ENCODE peak calls at places on chromosome 1, in eight cellular contexts. U is stomach, S is colonic mucosa, D is heart left ventricle, G is left lung, F is ovary, J is Peyer's patch, I is spleen. M is an unnamed sample.

GRCh38 chr1:233394860-233395717 is 67.6 kb downstream of the MAP3K21 start:
- DNase-seq in D (no peak), F (no peak), S (peak; percentile 32), I (no peak), G (no peak), U (no peak), J (no peak), M (no peak)

GRCh38 chr1:47196622-47197021 is 6.8 kb upstream of the PDZK1IP1 start:
- DNase-seq in D (no peak), U (no peak), F (no peak), I (peak; percentile 50), G (no peak), J (no peak), S (no peak), M (peak; percentile 23)

GRCh38 chr1:14742181-14742980 is 143.9 kb downstream of the KAZN start:
- DNase-seq in G (no peak), F (no peak), I (no peak), S (no peak), J (no peak), D (no peak), U (no peak), M (no peak)

GRCh38 chr1:171610385-171610784 is 11.7 kb upstream of the MYOCOS start:
- DNase-seq in J (no peak), U (no peak), F (no peak), G (no peak), S (no peak), D (no peak), I (no peak), M (no peak)

GRCh38 chr1:241362350-241362749 is 5.3 kb upstream of the RGS7 start:
- DNase-seq in J (no peak), F (no peak), G (no peak), D (no peak), I (no peak), S (no peak), U (no peak), M (no peak)

GRCh38 chr1:118988186-118989005 is at the start of gene TBX15:
- DNase-seq in J (no peak), D (no peak), I (no peak), U (no peak), S (no peak), G (no peak), F (no peak), M (no peak)

GRCh38 chr1:115098979-115099692 is 9.8 kb upstream of the TSPAN2 start:
- DNase-seq in F (no peak), D (no peak), U (peak; percentile 52), G (no peak), S (peak; percentile 65), J (peak; percentile 69), I (peak; percentile 88), M (peak; percentile 59)

GRCh38 chr1:5742801-5743200 is 249.4 kb downstream of the NPHP4 start:
- DNase-seq in U (no peak), S (no peak), D (no peak), I (peak; percentile 63), F (no peak), J (no peak), G (peak; percentile 66), M (peak; percentile 9)

GRCh38 chr1:157369808-157370521 is 182.3 kb downstream of the FCRL5 start:
- DNase-seq in U (peak; percentile 39), S (peak; percentile 79), J (peak; percentile 48), D (no peak), G (no peak), F (no peak), I (no peak), M (peak; percentile 86)

GRCh38 chr1:27536767-27537166 is 46.8 kb upstream of the WASF2 start:
- DNase-seq in U (no peak), I (no peak), J (no peak), D (peak; percentile 75), G (no peak), F (peak; percentile 84), S (no peak), M (no peak)

GRCh38 chr1:220432408-220432807 is 95.5 kb upstream of the MARK1 start:
- DNase-seq in I (no peak), F (no peak), U (no peak), J (no peak), D (no peak), S (no peak), G (no peak), M (no peak)

GRCh38 chr1:211352985-211353515 is 26.4 kb downstream of the TRAF5 start:
- DNase-seq in U (peak; percentile 72), S (peak; percentile 78), F (no peak), G (no peak), D (no peak), J (peak; percentile 83), I (peak; percentile 92), M (peak; percentile 48)

GRCh38 chr1:194056169-194056568 is 869.8 kb upstream of the B3GALT2 start:
- DNase-seq in U (no peak), I (no peak), S (no peak), D (no peak), G (no peak), J (no peak), F (no peak), M (no peak)

GRCh38 chr1:41282679-41283317 is 40.7 kb upstream of the SCMH1 start:
- DNase-seq in I (no peak), G (no peak), D (no peak), S (no peak), J (no peak), F (peak; percentile 63), U (peak; percentile 34), M (peak; percentile 41)

GRCh38 chr1:109877320-109877771 is 33.3 kb upstream of the CSF1 start:
- DNase-seq in J (no peak), D (peak; percentile 65), S (no peak), F (peak; percentile 79), U (peak; percentile 45), I (no peak), G (peak; percentile 78), M (peak; percentile 78)

GRCh38 chr1:205769641-205770365 is 5.5 kb downstream of the RAB29 start:
- DNase-seq in D (no peak), I (no peak), F (no peak), U (no peak), J (no peak), G (no peak), S (no peak), M (no peak)

GRCh38 chr1:15039901-15040300 is 113.6 kb upstream of the TMEM51 start:
- DNase-seq in J (no peak), G (no peak), F (no peak), U (no peak), D (no peak), S (no peak), I (no peak), M (no peak)

GRCh38 chr1:74323937-74324473 is 88.8 kb downstream of the TNNI3K start:
- DNase-seq in S (no peak), U (no peak), I (no peak), D (no peak), G (no peak), F (no peak), J (no peak), M (no peak)

GRCh38 chr1:74324684-74325448 is 89.7 kb downstream of the TNNI3K start:
- DNase-seq in G (no peak), S (no peak), D (no peak), J (no peak), F (no peak), U (no peak), I (peak; percentile 44), M (no peak)

GRCh38 chr1:74334147-74334546 is 99.0 kb downstream of the TNNI3K start:
- DNase-seq in F (no peak), U (no peak), J (no peak), S (no peak), D (no peak), I (no peak), G (no peak), M (no peak)

DNA sequence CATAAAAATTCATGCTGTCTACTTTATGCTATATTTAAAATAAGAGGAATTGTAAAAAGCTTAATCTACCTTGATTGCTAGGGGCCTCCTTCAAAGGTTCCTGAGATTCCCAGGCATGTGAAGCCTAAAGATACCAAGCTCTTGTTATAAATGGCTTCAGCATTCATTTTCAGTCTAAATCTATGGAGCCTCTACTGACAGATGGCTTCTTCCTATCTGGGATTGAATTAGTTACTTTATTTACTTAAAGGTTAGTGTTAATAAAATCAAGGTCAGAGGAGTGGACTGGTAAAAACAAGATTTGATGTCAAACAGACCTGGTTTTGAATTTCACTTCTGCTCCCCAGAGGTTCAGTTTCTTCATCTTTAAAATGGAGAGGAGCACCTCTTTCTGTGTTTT is 93.7 kb downstream of the TNNI3K start:
- DNase-seq in F (no peak), J (no peak), U (no peak), I (no peak), G (no peak), S (no peak), D (no peak), M (no peak)
- H3K4me1 ChIP-seq in F (no peaks in the 10 kb centered on the region), J (no peaks in the 10 kb centered on the region), U (no peaks in the 10 kb centered on the region), I (no peaks in the 10 kb centered on the region), G (no peaks in the 10 kb centered on the region), S (no peaks in the 10 kb centered on the region), D (peaks cover 3% of the 10 kb centered on the region), M (no peaks in the 10 kb centered on the region)

GRCh38 chr1:202333861-202334260 is 7.9 kb downstream of the UBE2T start:
- DNase-seq in U (no peak), G (no peak), F (no peak), I (no peak), D (no peak), S (no peak), J (no peak), M (no peak)

GRCh38 chr1:202324646-202325045 is 17.1 kb downstream of the UBE2T start:
- DNase-seq in U (no peak), S (no peak), F (no peak), I (no peak), D (no peak), G (no peak), J (no peak), M (no peak)

GRCh38 chr1:202329891-202330290 is 11.8 kb downstream of the UBE2T start:
- DNase-seq in I (no peak), J (no peak), U (no peak), G (no peak), S (no peak), D (no peak), F (no peak), M (no peak)
- TF ChIP-seq CTCF in I (no peak), J (no peak), U (no peak), G (no peak), S (no peak), D (no peak), F (no peak), M (no peak)

DNA sequence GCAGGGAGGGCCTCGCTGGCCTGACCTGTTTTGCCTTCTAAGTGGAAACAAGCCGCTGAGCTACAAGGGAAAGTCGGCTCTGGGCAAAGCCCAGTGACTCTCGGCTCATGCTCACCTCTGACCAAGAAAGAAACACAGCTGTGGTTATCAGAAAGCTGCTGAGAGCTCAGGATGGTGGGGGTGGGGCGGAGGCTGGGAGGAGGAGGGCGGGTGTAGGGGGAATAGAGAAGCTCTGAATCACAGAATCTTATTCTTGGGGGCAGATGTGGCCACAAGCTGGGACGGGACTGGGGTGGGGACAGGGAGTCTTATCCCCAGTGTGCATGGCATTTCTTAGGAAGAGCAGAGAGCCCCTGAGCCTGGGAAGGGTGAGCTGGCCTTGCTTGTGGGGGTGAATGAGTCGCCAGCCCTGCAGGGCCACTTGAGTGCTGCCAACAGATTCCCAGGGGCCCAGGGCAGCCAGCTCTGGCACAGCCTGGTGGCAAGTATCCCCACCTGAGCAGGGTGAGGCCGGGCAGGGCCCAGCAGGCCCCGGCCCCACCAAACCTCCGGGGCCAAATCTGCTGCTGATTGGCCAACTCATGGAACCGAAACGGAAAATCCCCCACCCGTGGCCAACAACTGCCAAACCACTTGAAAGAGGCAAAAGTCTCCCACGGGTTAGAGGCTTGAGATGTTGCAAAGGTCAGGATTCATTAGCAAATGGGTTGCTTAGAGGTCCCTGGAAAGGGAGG is 120.6 kb downstream of the SPSB1 start:
- DNase-seq in I (peak; percentile 86), J (peak; percentile 77), U (peak; percentile 86), F (peak; percentile 92), S (peak; percentile 38), D (peak; percentile 56), G (no peak), M (peak; percentile 76)
- H3K4me1 ChIP-seq in I (peaks cover 11% of the 10 kb centered on the region), J (peaks cover 14% of the 10 kb centered on the region), U (peaks cover 34% of the 10 kb centered on the region), F (peaks cover 24% of the 10 kb centered on the region), S (peaks cover 11% of the 10 kb centered on the region), D (peaks cover 11% of the 10 kb centered on the region), G (peaks cover 16% of the 10 kb centered on the region), M (peaks cover 13% of the 10 kb centered on the region)

GRCh38 chr1:150262388-150263320 is 5.1 kb downstream of the CA14 start:
- DNase-seq in I (no peak), S (no peak), D (no peak), G (no peak), U (no peak), F (no peak), J (no peak), M (no peak)
- TF ChIP-seq CTCF in I (no peak), S (no peak), D (no peak), G (no peak), U (peak; percentile 5), F (no peak), J (no peak), M (no peak)